ENCODE peak calls at places on chromosomes 3 and 15, in eight cellular contexts. C, H, G, N, E, V, Y and Z are unnamed samples.
A peak's percentile ranks its signal among the peaks of the same experiment; 100 is the strongest.

GRCh38 chr15:34721802-34722795 is 32.7 kb downstream of the GJD2 start:
- DNase-seq in C (peak; percentile 95), H (no peak), G (no peak), N (peak; percentile 88), E (peak; percentile 38), V (no peak), Y (peak; percentile 61), Z (peak; percentile 14)

GRCh38 chr3:119395923-119396358 is 67.5 kb downstream of the TMEM39A start:
- DNase-seq in C (no peak), H (no peak), G (no peak), N (no peak), E (no peak), V (no peak), Y (no peak), Z (no peak)

GRCh38 chr3:118480101-118480860 is 554.4 kb downstream of the IGSF11 start:
- DNase-seq in C (no peak), H (no peak), G (no peak), N (no peak), E (no peak), V (no peak), Y (no peak), Z (no peak)

GRCh38 chr3:45676248-45677044 is 12.8 kb upstream of the SACM1L start:
- DNase-seq in C (no peak), H (no peak), G (peak; percentile 74), N (no peak), E (no peak), V (no peak), Y (no peak), Z (no peak)

GRCh38 chr3:71872256-71872655 is 87.3 kb upstream of the PROK2 start:
- DNase-seq in C (no peak), H (no peak), G (no peak), N (no peak), E (no peak), V (no peak), Y (peak; percentile 12), Z (no peak)

GRCh38 chr15:29988689-29989088 is 94.1 kb upstream of the GOLGA8J start:
- DNase-seq in C (peak; percentile 23), H (no peak), G (no peak), N (no peak), E (no peak), V (no peak), Y (no peak), Z (no peak)

GRCh38 chr15:51669381-51669780 is 11.9 kb upstream of the SCG3 start:
- DNase-seq in C (no peak), H (no peak), G (no peak), N (no peak), E (no peak), V (no peak), Y (no peak), Z (no peak)

GRCh38 chr15:101489236-101489632 is 273 bp downstream of the PCSK6 start:
- DNase-seq in C (peak; percentile 42), H (peak; percentile 54), G (no peak), N (peak; percentile 69), E (no peak), V (peak; percentile 13), Y (no peak), Z (no peak)